ENCODE peak calls at places on chromosomes 16 and 17, in five cellular contexts. B, I, Q, P and N are unnamed samples.

GRCh38 chr17:48755346-48755745 is 26.8 kb upstream of the HOXB13 start:
- DNase-seq in B (no peak), I (no peak), Q (no peak), P (no peak), N (no peak)

GRCh38 chr16:2785101-2785991 is 2.0 kb downstream of the PRSS33 start:
- DNase-seq in B (no peak), I (no peak), Q (no peak), P (no peak), N (no peak)

GRCh38 chr16:70735141-70735979 is 49.5 kb upstream of the MTSS2 start:
- DNase-seq in B (no peak), I (peak), Q (no peak), P (no peak), N (peak)

GRCh38 chr17:83053779-83054451 is 25.5 kb upstream of the METRNL start:
- DNase-seq in B (no peak), I (no peak), Q (no peak), P (no peak), N (no peak)

GRCh38 chr16:82810077-82810476 is 183.3 kb downstream of the CDH13 start:
- DNase-seq in B (no peak), I (no peak), Q (no peak), P (no peak), N (no peak)

GRCh38 chr17:62852195-62852594 is 44.1 kb upstream of the MARCHF10 start:
- DNase-seq in B (no peak), I (no peak), Q (no peak), P (no peak), N (no peak)

GRCh38 chr17:17125136-17126084 is 80.7 kb downstream of the PLD6 start:
- DNase-seq in B (no peak), I (no peak), Q (no peak), P (no peak), N (peak)

GRCh38 chr17:77887110-77887463 is 71.4 kb upstream of the TNRC6C start:
- DNase-seq in B (no peak), I (no peak), Q (no peak), P (no peak), N (no peak)

GRCh38 chr17:66406701-66407644 is 104.6 kb downstream of the PRKCA start:
- DNase-seq in B (no peak), I (no peak), Q (no peak), P (no peak), N (no peak)

GRCh38 chr17:76408037-76408849 is 23.8 kb downstream of the SPHK1 start:
- DNase-seq in B (peak), I (peak), Q (no peak), P (peak), N (peak)

GRCh38 chr16:72073831-72074230 is 10.8 kb downstream of the HPR start:
- DNase-seq in B (peak), I (no peak), Q (no peak), P (no peak), N (peak)

GRCh38 chr16:55571-56136 is 2.0 kb downstream of the SNRNP25 start:
- DNase-seq in B (no peak), I (no peak), Q (no peak), P (no peak), N (peak)

GRCh38 chr17:74987909-74988711 is 678 bp downstream of the CDR2L start:
- DNase-seq in B (peak), I (peak), Q (peak), P (no peak), N (peak)

GRCh38 chr17:27549251-27549919 is 81.6 kb upstream of the LGALS9 start:
- DNase-seq in B (peak), I (no peak), Q (no peak), P (no peak), N (peak)

GRCh38 chr16:9441021-9441420 is 349.6 kb downstream of the HAPSTR1 start:
- DNase-seq in B (no peak), I (no peak), Q (no peak), P (no peak), N (no peak)

GRCh38 chr17:40949406-40949805 is 12.0 kb upstream of the KRT23 start:
- DNase-seq in B (no peak), I (no peak), Q (no peak), P (no peak), N (no peak)

GRCh38 chr16:70162041-70162451 is 11.5 kb upstream of the CLEC18C start:
- DNase-seq in B (no peak), I (peak), Q (peak), P (no peak), N (no peak)

GRCh38 chr16:57531635-57532220 is 4.6 kb downstream of the CCDC102A start:
- DNase-seq in B (no peak), I (no peak), Q (no peak), P (no peak), N (no peak)

GRCh38 chr17:13544755-13545154 is 57.0 kb downstream of the HS3ST3A1 start:
- DNase-seq in B (no peak), I (no peak), Q (no peak), P (no peak), N (no peak)

GRCh38 chr16:4351880-4352279 is 759 bp upstream of the PAM16 start:
- DNase-seq in B (no peak), I (no peak), Q (no peak), P (no peak), N (no peak)

GRCh38 chr17:2053380-2054261 is 1.3 kb upstream of the HIC1 start:
- DNase-seq in B (peak), I (no peak), Q (no peak), P (no peak), N (peak)

GRCh38 chr16:77782694-77783093 is 5.7 kb upstream of the VAT1L start:
- DNase-seq in B (no peak), I (no peak), Q (no peak), P (no peak), N (no peak)

GRCh38 chr17:17702370-17702769 is 21.1 kb downstream of the RAI1 start:
- DNase-seq in B (no peak), I (no peak), Q (no peak), P (no peak), N (no peak)

GRCh38 chr16:275041-275621 is 613 bp downstream of the RGS11 start:
- DNase-seq in B (peak), I (no peak), Q (no peak), P (no peak), N (no peak)